ENCODE peak calls at places on chromosome 5, in ten cellular contexts. B, L, P, A, J, Q, V, G, I and N are unnamed samples.

GRCh38 chr5:148179234-148179824 is 11.0 kb downstream of the SPINK14 start:
- DNase-seq in V (peak; percentile 82), B (peak; percentile 4), Q (no peak), G (peak; percentile 45), L (peak; percentile 16), A (no peak), P (peak; percentile 71), I (no peak), J (no peak), N (peak; percentile 51)

GRCh38 chr5:93378073-93378472 is 202.9 kb downstream of the NR2F1-AS1 start:
- DNase-seq in P (no peak), A (no peak), G (no peak), L (no peak), I (no peak), V (peak; percentile 78), J (no peak), Q (no peak), B (no peak), N (no peak)

GRCh38 chr5:58378613-58379385 is 81.1 kb downstream of the PLK2 start:
- DNase-seq in J (no peak), Q (no peak), V (no peak), B (no peak), P (no peak), G (no peak), A (no peak), I (no peak), L (no peak), N (no peak)

GRCh38 chr5:42494414-42494813 is 71.2 kb downstream of the GHR start:
- DNase-seq in B (no peak), I (no peak), J (no peak), G (no peak), V (peak; percentile 28), L (no peak), P (no peak), A (no peak), Q (no peak), N (no peak)

GRCh38 chr5:32387176-32387575 is 57.4 kb downstream of the ZFR start:
- DNase-seq in G (no peak), V (no peak), Q (no peak), B (no peak), J (no peak), I (no peak), A (no peak), P (no peak), L (no peak), N (no peak)

GRCh38 chr5:141590127-141590526 is 28.7 kb downstream of the DIAPH1 start:
- DNase-seq in Q (no peak), I (no peak), P (no peak), L (no peak), A (no peak), G (no peak), V (no peak), J (no peak), B (no peak), N (no peak)

GRCh38 chr5:135233477-135233876 is 165.6 kb downstream of the MACROH2A1 start:
- DNase-seq in L (no peak), V (no peak), G (no peak), J (no peak), A (no peak), B (no peak), Q (no peak), P (no peak), I (peak; percentile 11), N (no peak)

GRCh38 chr5:152305525-152305924 is 99.6 kb downstream of the NMUR2 start:
- DNase-seq in P (no peak), G (no peak), B (no peak), A (no peak), Q (no peak), I (no peak), V (no peak), J (no peak), L (no peak), N (no peak)

GRCh38 chr5:38783011-38783551 is 62.7 kb upstream of the OSMR start:
- DNase-seq in A (no peak), L (no peak), J (no peak), G (peak; percentile 97), I (no peak), B (no peak), P (peak; percentile 43), V (peak; percentile 97), Q (no peak), N (no peak)